ENCODE peak calls at places on chromosome 7, in ten cellular contexts. A is caudate nucleus; O is HTR-8/SVneo; W is fibroblast of mammary gland; L is stimulated activated CD8-positive, alpha-beta memory T cell treated with anti-CD3 and anti-CD28 coated beads, Interleukin-15, amount 100 ng/mL, for 24 hours; J is NCI-H460; U is transverse colon; N is NCI-H1105; P is RPMI7951; C is upper lobe of right lung. K is an unnamed sample.

GRCh38 chr7:23473848-23474097 is 3.5 kb upstream of the IGF2BP3 start:
- DNase-seq in A (no peak), O (no peak), W (no peak), L (no peak), J (no peak), U (no peak), N (peak; percentile 77), P (no peak), C (no peak), K (no peak)

GRCh38 chr7:30327813-30328212 is 43.4 kb downstream of the ZNRF2 start:
- DNase-seq in A (no peak), O (no peak), W (peak; percentile 60), L (no peak), J (no peak), U (no peak), N (no peak), P (peak; percentile 47), C (no peak), K (no peak)

GRCh38 chr7:88344956-88345832 is 38.5 kb upstream of the STEAP4 start:
- DNase-seq in A (peak; percentile 8), O (no peak), W (peak; percentile 42), L (no peak), J (peak; percentile 39), U (peak; percentile 25), N (peak; percentile 36), P (no peak), C (peak; percentile 80), K (peak; percentile 62)

GRCh38 chr7:122448893-122449589 is 144.5 kb upstream of the FEZF1 start:
- DNase-seq in A (no peak), O (no peak), W (no peak), L (no peak), J (no peak), U (no peak), N (no peak), P (no peak), C (no peak), K (no peak)

GRCh38 chr7:138239244-138239643 is 163.0 kb downstream of the AKR1D1 start:
- DNase-seq in A (no peak), O (no peak), W (no peak), L (no peak), J (no peak), U (no peak), N (no peak), P (peak; percentile 54), C (no peak), K (no peak)

GRCh38 chr7:89123871-89124270 is 328.3 kb upstream of the TEX47 start:
- DNase-seq in A (no peak), O (no peak), W (no peak), L (no peak), J (no peak), U (no peak), N (no peak), P (no peak), C (no peak), K (no peak)

GRCh38 chr7:120043250-120043649 is 229.7 kb upstream of the KCND2 start:
- DNase-seq in A (no peak), O (no peak), W (peak; percentile 52), L (no peak), J (no peak), U (no peak), N (no peak), P (no peak), C (no peak), K (no peak)

GRCh38 chr7:51224811-51225581 is 91.6 kb downstream of the COBL start:
- DNase-seq in A (no peak), O (no peak), W (peak; percentile 1), L (no peak), J (peak; percentile 11), U (peak; percentile 85), N (no peak), P (no peak), C (peak; percentile 75), K (no peak)

GRCh38 chr7:112937651-112938390 is 147.6 kb upstream of the TMEM168 start:
- DNase-seq in A (no peak), O (no peak), W (peak; percentile 8), L (no peak), J (no peak), U (no peak), N (no peak), P (peak; percentile 24), C (no peak), K (no peak)

GRCh38 chr7:70193514-70193913 is 595.2 kb downstream of the AUTS2 start:
- DNase-seq in A (no peak), O (no peak), W (peak; percentile 60), L (no peak), J (no peak), U (peak; percentile 11), N (no peak), P (no peak), C (no peak), K (no peak)

GRCh38 chr7:74373536-74373935 is 80.2 kb upstream of the GTF2IRD1 start:
- DNase-seq in A (no peak), O (no peak), W (no peak), L (no peak), J (no peak), U (no peak), N (no peak), P (no peak), C (no peak), K (no peak)

GRCh38 chr7:41656357-41656756 is 46.5 kb downstream of the INHBA start:
- DNase-seq in A (no peak), O (no peak), W (peak; percentile 73), L (no peak), J (no peak), U (no peak), N (no peak), P (peak; percentile 65), C (no peak), K (no peak)

GRCh38 chr7:28408105-28408973 is 4.0 kb upstream of the CREB5 start:
- DNase-seq in A (no peak), O (no peak), W (peak; percentile 87), L (no peak), J (peak; percentile 54), U (peak; percentile 14), N (no peak), P (peak; percentile 33), C (no peak), K (peak; percentile 42)

GRCh38 chr7:15459018-15459621 is 102.7 kb downstream of the AGMO start:
- DNase-seq in A (no peak), O (no peak), W (peak; percentile 78), L (no peak), J (no peak), U (no peak), N (no peak), P (no peak), C (no peak), K (no peak)

GRCh38 chr7:5363729-5364128 is 59.9 kb downstream of the TNRC18 start:
- DNase-seq in A (no peak), O (no peak), W (no peak), L (no peak), J (no peak), U (no peak), N (no peak), P (no peak), C (no peak), K (no peak)

GRCh38 chr7:36315309-36315948 is 74.2 kb upstream of the ANLN start:
- DNase-seq in A (no peak), O (no peak), W (no peak), L (no peak), J (no peak), U (no peak), N (no peak), P (peak; percentile 43), C (no peak), K (no peak)

GRCh38 chr7:43666938-43667337 is 62.4 kb downstream of the COA1 start:
- DNase-seq in A (no peak), O (no peak), W (peak; percentile 74), L (no peak), J (no peak), U (no peak), N (no peak), P (peak; percentile 41), C (no peak), K (no peak)

GRCh38 chr7:38561166-38561565 is 70.0 kb downstream of the AMPH start:
- DNase-seq in A (no peak), O (no peak), W (peak; percentile 50), L (no peak), J (no peak), U (no peak), N (no peak), P (peak; percentile 67), C (no peak), K (no peak)

K was measured in mesothelial cell of epicardium.